ENCODE peak calls at places on chromosome 18, in six cellular contexts. One of them, this sample, is unnamed. For H3K27me3, the result is how much of the 10 kb centered on the place peaks cover.

GRCh38 chr18:58808349-58808748 is 56.3 kb upstream of the ZNF532 start:
- DNase-seq in lower lobe of right lung: no peak
- DNase-seq in brain microvascular endothelial cell: no peak
- DNase-seq in CD8-positive, alpha-beta memory T cell: no peak
- DNase-seq in neural progenitor cell: no peak
- DNase-seq in bronchial epithelial cell: no peak
- DNase-seq in this sample: no peak

GRCh38 chr18:42458226-42458625 is 503.2 kb downstream of the PIK3C3 start:
- DNase-seq in lower lobe of right lung: no peak
- DNase-seq in brain microvascular endothelial cell: no peak
- DNase-seq in CD8-positive, alpha-beta memory T cell: no peak
- DNase-seq in neural progenitor cell: peak
- DNase-seq in bronchial epithelial cell: no peak
- DNase-seq in this sample: no peak

GRCh38 chr18:46374850-46375249 is 270.7 kb downstream of the HAUS1 start:
- DNase-seq in lower lobe of right lung: peak
- DNase-seq in brain microvascular endothelial cell: no peak
- DNase-seq in CD8-positive, alpha-beta memory T cell: no peak
- DNase-seq in neural progenitor cell: peak
- DNase-seq in bronchial epithelial cell: peak
- DNase-seq in this sample: peak

GRCh38 chr18:9643549-9643948 is 29.2 kb upstream of the PPP4R1 start:
- DNase-seq in lower lobe of right lung: no peak
- DNase-seq in brain microvascular endothelial cell: peak
- DNase-seq in CD8-positive, alpha-beta memory T cell: no peak
- DNase-seq in neural progenitor cell: peak
- DNase-seq in bronchial epithelial cell: peak
- DNase-seq in this sample: peak

GRCh38 chr18:8703781-8704301 is 1.5 kb upstream of the MTCL1 start:
- DNase-seq in lower lobe of right lung: no peak
- DNase-seq in brain microvascular endothelial cell: no peak
- DNase-seq in CD8-positive, alpha-beta memory T cell: no peak
- DNase-seq in neural progenitor cell: no peak
- DNase-seq in bronchial epithelial cell: no peak
- DNase-seq in this sample: peak

GRCh38 chr18:46293699-46294300 is 189.6 kb downstream of the HAUS1 start:
- DNase-seq in lower lobe of right lung: no peak
- DNase-seq in brain microvascular endothelial cell: no peak
- DNase-seq in CD8-positive, alpha-beta memory T cell: no peak
- DNase-seq in neural progenitor cell: peak
- DNase-seq in bronchial epithelial cell: peak
- DNase-seq in this sample: peak

GRCh38 chr18:74389161-74389927 is 67.8 kb downstream of the DIPK1C start:
- DNase-seq in lower lobe of right lung: no peak
- DNase-seq in brain microvascular endothelial cell: no peak
- DNase-seq in CD8-positive, alpha-beta memory T cell: no peak
- DNase-seq in neural progenitor cell: no peak
- DNase-seq in bronchial epithelial cell: no peak
- DNase-seq in this sample: no peak

GRCh38 chr18:36025025-36025424 is 42.3 kb downstream of the RPRD1A start:
- DNase-seq in lower lobe of right lung: no peak
- DNase-seq in brain microvascular endothelial cell: no peak
- DNase-seq in CD8-positive, alpha-beta memory T cell: no peak
- DNase-seq in neural progenitor cell: no peak
- DNase-seq in bronchial epithelial cell: no peak
- DNase-seq in this sample: no peak

GRCh38 chr18:61869631-61870030 is 23.2 kb downstream of the RNF152 start:
- DNase-seq in lower lobe of right lung: no peak
- DNase-seq in brain microvascular endothelial cell: no peak
- DNase-seq in CD8-positive, alpha-beta memory T cell: no peak
- DNase-seq in neural progenitor cell: no peak
- DNase-seq in bronchial epithelial cell: no peak
- DNase-seq in this sample: no peak

GRCh38 chr18:58321986-58322385 is 278.0 kb downstream of the NEDD4L start:
- DNase-seq in lower lobe of right lung: peak
- DNase-seq in brain microvascular endothelial cell: peak
- DNase-seq in CD8-positive, alpha-beta memory T cell: peak
- DNase-seq in neural progenitor cell: peak
- DNase-seq in bronchial epithelial cell: peak
- DNase-seq in this sample: peak

GRCh38 chr18:21735452-21736015 is 5.1 kb upstream of the MIB1 start:
- DNase-seq in lower lobe of right lung: peak
- DNase-seq in brain microvascular endothelial cell: peak
- DNase-seq in CD8-positive, alpha-beta memory T cell: peak
- DNase-seq in neural progenitor cell: peak
- DNase-seq in bronchial epithelial cell: peak
- DNase-seq in this sample: peak

GRCh38 chr18:75204978-75205759 is 3.8 kb downstream of the PTGR3 start:
- DNase-seq in lower lobe of right lung: no peak
- DNase-seq in brain microvascular endothelial cell: no peak
- DNase-seq in CD8-positive, alpha-beta memory T cell: no peak
- DNase-seq in neural progenitor cell: peak
- DNase-seq in bronchial epithelial cell: no peak
- DNase-seq in this sample: no peak

GRCh38 chr18:74116628-74117554 is 30.7 kb downstream of the FBXO15 start:
- DNase-seq in lower lobe of right lung: no peak
- DNase-seq in brain microvascular endothelial cell: peak
- DNase-seq in CD8-positive, alpha-beta memory T cell: no peak
- DNase-seq in neural progenitor cell: peak
- DNase-seq in bronchial epithelial cell: peak
- DNase-seq in this sample: peak

GRCh38 chr18:22639626-22640025 is 221.9 kb upstream of the CTAGE1 start:
- DNase-seq in lower lobe of right lung: no peak
- DNase-seq in brain microvascular endothelial cell: peak
- DNase-seq in CD8-positive, alpha-beta memory T cell: no peak
- DNase-seq in neural progenitor cell: no peak
- DNase-seq in bronchial epithelial cell: no peak
- DNase-seq in this sample: no peak

GRCh38 chr18:57025525-57025924 is 121.4 kb upstream of the BOD1L2 start:
- DNase-seq in lower lobe of right lung: no peak
- DNase-seq in brain microvascular endothelial cell: no peak
- DNase-seq in CD8-positive, alpha-beta memory T cell: no peak
- DNase-seq in neural progenitor cell: no peak
- DNase-seq in bronchial epithelial cell: no peak
- DNase-seq in this sample: no peak

GRCh38 chr18:58871514-58872490 is 7.1 kb downstream of the ZNF532 start:
- DNase-seq in lower lobe of right lung: no peak
- DNase-seq in brain microvascular endothelial cell: no peak
- DNase-seq in CD8-positive, alpha-beta memory T cell: no peak
- DNase-seq in neural progenitor cell: no peak
- DNase-seq in bronchial epithelial cell: no peak
- DNase-seq in this sample: no peak

GRCh38 chr18:57819671-57820460 is 16.8 kb upstream of the ATP8B1 start:
- DNase-seq in lower lobe of right lung: peak
- DNase-seq in brain microvascular endothelial cell: peak
- DNase-seq in CD8-positive, alpha-beta memory T cell: no peak
- DNase-seq in neural progenitor cell: no peak
- DNase-seq in bronchial epithelial cell: peak
- DNase-seq in this sample: no peak

GRCh38 chr18:69817335-69817935 is 130.2 kb downstream of the CD226 start:
- DNase-seq in lower lobe of right lung: no peak
- DNase-seq in brain microvascular endothelial cell: peak
- DNase-seq in CD8-positive, alpha-beta memory T cell: no peak
- DNase-seq in neural progenitor cell: no peak
- DNase-seq in bronchial epithelial cell: peak
- DNase-seq in this sample: no peak

GRCh38 chr18:55179460-55180195 is 220.4 kb upstream of the CCDC68 start:
- DNase-seq in lower lobe of right lung: no peak
- DNase-seq in brain microvascular endothelial cell: no peak
- DNase-seq in CD8-positive, alpha-beta memory T cell: no peak
- DNase-seq in neural progenitor cell: no peak
- DNase-seq in bronchial epithelial cell: no peak
- DNase-seq in this sample: no peak

GRCh38 chr18:12652861-12653401 is 5.0 kb downstream of the SPIRE1 start:
- DNase-seq in lower lobe of right lung: no peak
- DNase-seq in brain microvascular endothelial cell: no peak
- DNase-seq in CD8-positive, alpha-beta memory T cell: no peak
- DNase-seq in neural progenitor cell: peak
- DNase-seq in bronchial epithelial cell: no peak
- DNase-seq in this sample: no peak

GRCh38 chr18:67715567-67715966 is 199.0 kb upstream of the DSEL start:
- DNase-seq in lower lobe of right lung: no peak
- DNase-seq in brain microvascular endothelial cell: no peak
- DNase-seq in CD8-positive, alpha-beta memory T cell: no peak
- DNase-seq in neural progenitor cell: no peak
- DNase-seq in bronchial epithelial cell: no peak
- DNase-seq in this sample: no peak
- H3K4me3 ChIP-seq in lower lobe of right lung: no peak
- H3K4me3 ChIP-seq in brain microvascular endothelial cell: no peak
- H3K4me3 ChIP-seq in CD8-positive, alpha-beta memory T cell: no peak
- H3K4me3 ChIP-seq in neural progenitor cell: no peak
- H3K4me3 ChIP-seq in bronchial epithelial cell: no peak
- H3K4me3 ChIP-seq in this sample: no peak

GRCh38 chr18:4468515-4468914 is 13.4 kb upstream of the DLGAP1 start:
- DNase-seq in lower lobe of right lung: no peak
- DNase-seq in brain microvascular endothelial cell: no peak
- DNase-seq in CD8-positive, alpha-beta memory T cell: no peak
- DNase-seq in neural progenitor cell: no peak
- DNase-seq in bronchial epithelial cell: no peak
- DNase-seq in this sample: peak
- H3K27me3 ChIP-seq in lower lobe of right lung: under half
- H3K27me3 ChIP-seq in brain microvascular endothelial cell: under half
- H3K27me3 ChIP-seq in CD8-positive, alpha-beta memory T cell: under half
- H3K27me3 ChIP-seq in neural progenitor cell: under half
- H3K27me3 ChIP-seq in bronchial epithelial cell: under half
- H3K27me3 ChIP-seq in this sample: under half

GRCh38 chr18:63150326-63150725 is 169.2 kb downstream of the BCL2 start:
- DNase-seq in lower lobe of right lung: no peak
- DNase-seq in brain microvascular endothelial cell: no peak
- DNase-seq in CD8-positive, alpha-beta memory T cell: no peak
- DNase-seq in neural progenitor cell: no peak
- DNase-seq in bronchial epithelial cell: no peak
- DNase-seq in this sample: no peak

GRCh38 chr18:63150942-63151421 is 168.6 kb downstream of the BCL2 start:
- DNase-seq in lower lobe of right lung: no peak
- DNase-seq in brain microvascular endothelial cell: no peak
- DNase-seq in CD8-positive, alpha-beta memory T cell: no peak
- DNase-seq in neural progenitor cell: no peak
- DNase-seq in bronchial epithelial cell: no peak
- DNase-seq in this sample: no peak

GRCh38 chr18:63154350-63155152 is 165.0 kb downstream of the BCL2 start:
- DNase-seq in lower lobe of right lung: no peak
- DNase-seq in brain microvascular endothelial cell: no peak
- DNase-seq in CD8-positive, alpha-beta memory T cell: no peak
- DNase-seq in neural progenitor cell: no peak
- DNase-seq in bronchial epithelial cell: no peak
- DNase-seq in this sample: no peak

GRCh38 chr18:63152096-63152495 is 167.5 kb downstream of the BCL2 start:
- DNase-seq in lower lobe of right lung: no peak
- DNase-seq in brain microvascular endothelial cell: no peak
- DNase-seq in CD8-positive, alpha-beta memory T cell: no peak
- DNase-seq in neural progenitor cell: no peak
- DNase-seq in bronchial epithelial cell: no peak
- DNase-seq in this sample: no peak

GRCh38 chr18:63152791-63153190 is 166.8 kb downstream of the BCL2 start:
- DNase-seq in lower lobe of right lung: no peak
- DNase-seq in brain microvascular endothelial cell: no peak
- DNase-seq in CD8-positive, alpha-beta memory T cell: no peak
- DNase-seq in neural progenitor cell: no peak
- DNase-seq in bronchial epithelial cell: no peak
- DNase-seq in this sample: no peak
- H3K4me3 ChIP-seq in lower lobe of right lung: no peak
- H3K4me3 ChIP-seq in brain microvascular endothelial cell: no peak
- H3K4me3 ChIP-seq in CD8-positive, alpha-beta memory T cell: peak
- H3K4me3 ChIP-seq in neural progenitor cell: no peak
- H3K4me3 ChIP-seq in bronchial epithelial cell: no peak
- H3K4me3 ChIP-seq in this sample: no peak

GRCh38 chr18:28725876-28726275 is 548.9 kb upstream of the CDH2 start:
- DNase-seq in lower lobe of right lung: no peak
- DNase-seq in brain microvascular endothelial cell: no peak
- DNase-seq in CD8-positive, alpha-beta memory T cell: no peak
- DNase-seq in neural progenitor cell: no peak
- DNase-seq in bronchial epithelial cell: peak
- DNase-seq in this sample: no peak

GRCh38 chr18:28729321-28729720 is 552.4 kb upstream of the CDH2 start:
- DNase-seq in lower lobe of right lung: no peak
- DNase-seq in brain microvascular endothelial cell: no peak
- DNase-seq in CD8-positive, alpha-beta memory T cell: no peak
- DNase-seq in neural progenitor cell: no peak
- DNase-seq in bronchial epithelial cell: peak
- DNase-seq in this sample: no peak

GRCh38 chr18:28723506-28723905 is 546.6 kb upstream of the CDH2 start:
- DNase-seq in lower lobe of right lung: no peak
- DNase-seq in brain microvascular endothelial cell: no peak
- DNase-seq in CD8-positive, alpha-beta memory T cell: no peak
- DNase-seq in neural progenitor cell: no peak
- DNase-seq in bronchial epithelial cell: peak
- DNase-seq in this sample: no peak

DNA sequence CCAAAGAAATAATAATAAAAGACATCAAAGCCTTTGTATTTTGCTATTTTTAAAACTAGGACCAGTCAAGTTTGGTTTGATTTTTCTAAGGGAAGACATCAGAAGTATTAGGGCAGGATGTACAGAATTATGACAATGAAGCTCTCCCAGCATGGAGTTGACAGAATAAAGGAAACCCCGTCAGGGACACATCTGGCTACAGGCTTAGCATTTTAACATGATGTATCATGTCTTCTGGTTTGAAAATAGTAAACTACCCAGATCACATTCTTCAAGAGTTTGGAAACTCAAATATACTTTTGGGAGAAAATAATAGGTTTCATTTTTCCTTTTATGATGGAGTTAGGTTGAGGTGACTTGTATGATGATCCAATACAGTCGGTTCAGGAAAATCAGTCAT is 552.0 kb upstream of the CDH2 start:
- DNase-seq in lower lobe of right lung: no peak
- DNase-seq in brain microvascular endothelial cell: no peak
- DNase-seq in CD8-positive, alpha-beta memory T cell: no peak
- DNase-seq in neural progenitor cell: no peak
- DNase-seq in bronchial epithelial cell: peak
- DNase-seq in this sample: no peak
- H3K27me3 ChIP-seq in lower lobe of right lung: under half
- H3K27me3 ChIP-seq in brain microvascular endothelial cell: under half
- H3K27me3 ChIP-seq in CD8-positive, alpha-beta memory T cell: under half
- H3K27me3 ChIP-seq in neural progenitor cell: under half
- H3K27me3 ChIP-seq in bronchial epithelial cell: under half
- H3K27me3 ChIP-seq in this sample: under half

DNA sequence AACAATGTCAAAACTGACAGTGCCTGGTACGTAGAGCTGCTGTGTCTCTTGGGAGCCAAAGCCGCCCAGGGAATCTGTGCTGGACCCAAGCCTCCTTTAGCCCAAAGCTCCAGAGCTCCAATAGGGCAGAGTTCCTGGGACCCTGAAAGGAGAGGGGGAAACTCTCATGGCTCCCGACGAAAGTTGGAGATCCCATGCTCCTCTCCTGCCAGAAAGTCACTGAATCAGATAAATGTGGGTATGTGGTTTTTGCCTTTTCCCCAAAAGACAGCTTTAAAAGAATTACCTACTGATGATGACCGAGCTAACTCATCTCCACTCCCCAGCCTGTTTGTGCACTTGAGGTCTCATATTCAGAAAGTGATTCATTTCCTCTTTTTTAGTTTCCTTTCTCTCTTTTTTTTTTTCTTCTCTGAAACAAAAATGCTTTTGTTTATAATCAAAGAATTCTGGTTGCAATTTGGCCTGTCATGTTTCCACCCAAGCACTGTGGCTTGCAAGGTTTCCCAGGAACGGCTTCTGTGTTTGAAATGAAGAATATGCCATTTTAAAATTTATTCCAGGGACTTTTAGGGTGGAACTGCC is 14.1 kb upstream of the PMAIP1 start:
- DNase-seq in lower lobe of right lung: no peak
- DNase-seq in brain microvascular endothelial cell: peak
- DNase-seq in CD8-positive, alpha-beta memory T cell: peak
- DNase-seq in neural progenitor cell: no peak
- DNase-seq in bronchial epithelial cell: peak
- DNase-seq in this sample: no peak
- H3K4me3 ChIP-seq in lower lobe of right lung: no peak
- H3K4me3 ChIP-seq in brain microvascular endothelial cell: peak
- H3K4me3 ChIP-seq in CD8-positive, alpha-beta memory T cell: no peak
- H3K4me3 ChIP-seq in neural progenitor cell: no peak
- H3K4me3 ChIP-seq in bronchial epithelial cell: no peak
- H3K4me3 ChIP-seq in this sample: no peak